ENCODE peak calls at places on chromosomes 6 and 20, in four cellular contexts. E, F, D and B are unnamed samples.

GRCh38 chr20:36343641-36344040 is 37.5 kb downstream of the DLGAP4 start:
- DNase-seq in F (no peak), D (no peak), E (no peak), B (no peak)

GRCh38 chr6:150238294-150238693 is 95.5 kb downstream of the PPP1R14C start:
- DNase-seq in D (no peak), F (no peak), E (no peak), B (no peak)

GRCh38 chr6:155432293-155432692 is 23.3 kb downstream of the NOX3 start:
- DNase-seq in D (no peak), F (no peak), E (no peak), B (no peak)

GRCh38 chr6:92339891-92340290 is 1079.5 kb downstream of the EPHA7 start:
- DNase-seq in F (no peak), E (no peak), D (no peak), B (no peak)

GRCh38 chr6:15423286-15423957 is 177.6 kb downstream of the JARID2 start:
- DNase-seq in F (no peak), E (no peak), D (no peak), B (no peak)

GRCh38 chr6:1144842-1145755 is 166.8 kb upstream of the FOXQ1 start:
- DNase-seq in D (no peak), F (no peak), E (no peak), B (no peak)

GRCh38 chr6:116090251-116090650 is 10.4 kb upstream of the NT5DC1 start:
- DNase-seq in D (no peak), F (peak; percentile 74), E (no peak), B (no peak)

GRCh38 chr6:38192486-38192885 is 373.0 kb downstream of the ZFAND3 start:
- DNase-seq in D (no peak), F (no peak), E (no peak), B (no peak)

GRCh38 chr20:10177326-10177725 is 41.3 kb upstream of the SNAP25 start:
- DNase-seq in F (no peak), E (no peak), D (no peak), B (no peak)

GRCh38 chr6:152099816-152100618 is 292.5 kb downstream of the ESR1 start:
- DNase-seq in D (no peak), F (no peak), E (no peak), B (no peak)

GRCh38 chr6:32842021-32842650 is 1.7 kb downstream of the PSMB8 start:
- DNase-seq in D (no peak), E (no peak), F (no peak), B (no peak)

GRCh38 chr6:46279874-46280273 is 109.1 kb upstream of the ENPP5 start:
- DNase-seq in E (no peak), D (no peak), F (no peak), B (no peak)

GRCh38 chr6:133591330-133591729 is 297.6 kb upstream of the TCF21 start:
- DNase-seq in D (no peak), F (no peak), E (no peak), B (no peak)

GRCh38 chr6:105839266-105839665 is 246.9 kb upstream of the PRDM1 start:
- DNase-seq in E (no peak), D (no peak), F (no peak), B (no peak)

GRCh38 chr6:1082040-1082935 is 229.6 kb upstream of the FOXQ1 start:
- DNase-seq in E (no peak), D (no peak), F (no peak), B (no peak)

GRCh38 chr6:120129228-120129627 is 779.7 kb upstream of the MAN1A1 start:
- DNase-seq in E (no peak), D (no peak), F (no peak), B (no peak)

GRCh38 chr20:32111287-32111686 is 1.8 kb downstream of the TM9SF4 start:
- DNase-seq in E (no peak), F (no peak), D (peak; percentile 35), B (no peak)

GRCh38 chr6:39214846-39215639 is 14.2 kb downstream of the KCNK5 start:
- DNase-seq in D (no peak), F (no peak), E (no peak), B (no peak)

GRCh38 chr6:112218563-112218962 is 35.8 kb downstream of the LAMA4 start:
- DNase-seq in D (no peak), F (no peak), E (no peak), B (no peak)

GRCh38 chr6:112214749-112215269 is 39.6 kb downstream of the LAMA4 start:
- DNase-seq in E (no peak), F (no peak), D (peak; percentile 58), B (no peak)

GRCh38 chr6:112221561-112221960 is 32.8 kb downstream of the LAMA4 start:
- DNase-seq in E (no peak), F (no peak), D (no peak), B (no peak)

GRCh38 chr6:112216699-112217551 is 37.4 kb downstream of the LAMA4 start:
- DNase-seq in D (no peak), E (no peak), F (no peak), B (no peak)

GRCh38 chr6:112215901-112216300 is 38.5 kb downstream of the LAMA4 start:
- DNase-seq in F (no peak), E (no peak), D (no peak), B (no peak)
- H3K4me1 ChIP-seq in F (no peaks in the 10 kb centered on the region), E (no peaks in the 10 kb centered on the region), D (peaks cover 12% of the 10 kb centered on the region), B (no peaks in the 10 kb centered on the region)

DNA sequence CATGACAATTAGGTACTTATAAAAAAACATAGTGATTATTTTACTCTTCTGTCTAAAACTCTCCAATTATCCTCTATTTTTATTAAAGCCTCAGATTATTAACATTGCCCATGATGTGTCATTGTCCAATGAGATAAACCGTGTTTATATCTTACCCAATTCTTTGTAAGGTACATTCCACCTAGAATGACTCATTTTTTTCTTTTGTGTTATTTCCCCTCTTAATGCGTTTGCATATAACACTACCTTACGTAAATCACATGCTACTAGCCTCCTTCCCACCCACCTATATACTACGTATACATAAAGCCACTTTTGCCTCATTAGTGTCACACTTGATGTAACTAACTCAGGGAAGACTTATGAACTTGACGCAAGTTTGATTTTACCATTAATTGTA is 336.3 kb upstream of the PTCHD4 start:
- DNase-seq in F (no peak), E (no peak), D (no peak), B (no peak)
- TF ChIP-seq GABPA in F (no peak), E (no peak), D (no peak), B (no peak)

GRCh38 chr6:54935739-54936138 is 89.2 kb downstream of the FAM83B start:
- DNase-seq in E (no peak), F (no peak), D (no peak), B (no peak)
- TF ChIP-seq SIN3A in E (no peak), F (no peak), D (no peak), B (no peak)

GRCh38 chr20:39532205-39532604 is 570.1 kb downstream of the DHX35 start:
- DNase-seq in D (no peak), E (no peak), F (no peak), B (no peak)

GRCh38 chr20:39538317-39538716 is 576.2 kb downstream of the DHX35 start:
- DNase-seq in F (no peak), E (no peak), D (no peak), B (no peak)

GRCh38 chr20:39534846-39535245 is 572.7 kb downstream of the DHX35 start:
- DNase-seq in D (no peak), E (no peak), F (no peak), B (no peak)

GRCh38 chr20:39533858-39534257 is 571.7 kb downstream of the DHX35 start:
- DNase-seq in E (no peak), D (no peak), F (no peak), B (no peak)
- H3K4me1 ChIP-seq in E (no peaks in the 10 kb centered on the region), D (no peaks in the 10 kb centered on the region), F (no peaks in the 10 kb centered on the region), B (no peaks in the 10 kb centered on the region)

GRCh38 chr20:42914302-42914701 is 275.4 kb downstream of the PTPRT start:
- DNase-seq in F (no peak), D (no peak), E (no peak), B (no peak)
- TF ChIP-seq GABPA in F (no peak), D (no peak), E (no peak), B (no peak)

DNA sequence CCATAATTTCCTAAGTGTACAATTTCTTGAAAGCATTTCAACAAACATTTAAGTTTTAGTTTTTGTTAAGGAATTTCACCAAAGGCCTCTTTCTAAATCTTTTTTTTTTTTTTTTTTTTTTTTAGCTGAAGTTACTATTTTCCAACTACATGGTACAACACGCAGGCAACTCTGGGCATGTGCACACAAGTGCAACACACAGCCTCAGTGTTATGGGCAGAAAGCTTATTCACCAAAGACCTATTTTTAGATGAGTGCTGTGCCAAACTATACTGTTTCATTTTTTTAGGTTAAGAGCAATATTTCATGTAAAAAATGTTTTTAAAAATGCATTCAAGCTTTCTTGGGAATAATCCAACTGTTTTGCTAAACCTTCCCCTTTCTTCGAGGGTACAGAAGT is 42.0 kb upstream of the MAP3K4 start:
- DNase-seq in F (no peak), E (no peak), D (no peak), B (no peak)
- TF ChIP-seq SIN3A in F (no peak), E (no peak), D (no peak), B (no peak)

GRCh38 chr20:51487525-51488279 is 54.8 kb downstream of the NFATC2 start:
- DNase-seq in F (no peak), D (peak; percentile 29), E (peak; percentile 39), B (no peak)

GRCh38 chr20:51488331-51488730 is 54.2 kb downstream of the NFATC2 start:
- DNase-seq in D (no peak), E (no peak), F (no peak), B (no peak)

GRCh38 chr20:51490635-51491034 is 51.9 kb downstream of the NFATC2 start:
- DNase-seq in D (no peak), E (no peak), F (no peak), B (no peak)

GRCh38 chr20:51491393-51491792 is 51.1 kb downstream of the NFATC2 start:
- DNase-seq in E (peak; percentile 8), F (no peak), D (no peak), B (no peak)

DNA sequence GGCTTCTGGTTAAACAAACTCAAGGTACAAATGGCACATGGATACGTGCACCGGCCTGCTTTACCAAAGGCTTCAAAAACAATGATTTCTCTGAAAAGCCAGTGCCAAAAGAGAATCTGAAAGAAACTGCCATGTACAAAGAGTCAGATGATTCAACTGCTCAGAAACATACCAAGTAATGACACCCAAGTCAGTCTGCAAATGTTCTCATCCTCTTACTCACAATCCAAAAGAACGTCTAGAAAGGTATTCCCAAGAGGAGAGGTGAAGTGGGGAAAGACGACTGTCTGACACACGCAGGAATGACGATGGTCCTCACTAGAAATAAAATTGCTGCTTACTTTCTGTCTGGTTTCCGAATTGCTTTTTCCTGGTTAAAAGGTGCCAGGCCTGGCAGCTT is 52.9 kb downstream of the NFATC2 start:
- DNase-seq in F (no peak), E (no peak), D (no peak), B (no peak)
- H3K4me1 ChIP-seq in F (no peaks in the 10 kb centered on the region), E (peaks cover 36% of the 10 kb centered on the region), D (no peaks in the 10 kb centered on the region), B (no peaks in the 10 kb centered on the region)